ENCODE peak calls at places on chromosome 10, in nine cellular contexts. J is iris pigment epithelial cell; B is activated CD4-positive, CD25-positive, alpha-beta regulatory T cell treated with anti-CD3 and anti-CD28 coated beads, Interleukin-2, amount 50 U/mL, for 16 hours; Z is fibroblast of lung; E is SK-N-SH; W is M059J; U is NCI-H1436; V is RWPE2; Y is activated CD4-positive, alpha-beta T cell treated with anti-CD3 and anti-CD28 coated beads, Interleukin-2, amount 50 U/mL, for 24 hours. O is an unnamed sample.

GRCh38 chr10:103336370-103336769 is 14.6 kb downstream of the PCGF6 start:
- DNase-seq in J (no peak), B (no peak), Z (no peak), E (no peak), W (no peak), U (no peak), V (no peak), Y (no peak), O (no peak)

GRCh38 chr10:28020993-28021982 is 22.4 kb upstream of the ODAD2 start:
- DNase-seq in J (no peak), B (no peak), Z (no peak), E (no peak), W (no peak), U (no peak), V (no peak), Y (no peak), O (no peak)

GRCh38 chr10:95467162-95467599 is 94.0 kb downstream of the SORBS1 start:
- DNase-seq in J (peak), B (no peak), Z (no peak), E (peak), W (peak), U (no peak), V (no peak), Y (no peak), O (no peak)

GRCh38 chr10:42997151-42997848 is 79.6 kb upstream of the RET start:
- DNase-seq in J (no peak), B (no peak), Z (no peak), E (peak), W (no peak), U (no peak), V (no peak), Y (no peak), O (no peak)

GRCh38 chr10:47146571-47146970 is 153.4 kb upstream of the GDF10 start:
- DNase-seq in J (no peak), B (no peak), Z (no peak), E (no peak), W (no peak), U (no peak), V (no peak), Y (no peak), O (no peak)

GRCh38 chr10:72694476-72695369 is 2.8 kb downstream of the MCU start:
- DNase-seq in J (no peak), B (no peak), Z (peak), E (peak), W (peak), U (no peak), V (no peak), Y (no peak), O (peak)

GRCh38 chr10:129955591-129956284 is 8.3 kb downstream of the EBF3 start:
- DNase-seq in J (no peak), B (no peak), Z (no peak), E (no peak), W (no peak), U (no peak), V (no peak), Y (no peak), O (peak)

GRCh38 chr10:29470355-29470705 is 164.4 kb downstream of the SVIL start:
- DNase-seq in J (no peak), B (no peak), Z (no peak), E (peak), W (no peak), U (no peak), V (no peak), Y (no peak), O (no peak)

GRCh38 chr10:76779163-76779820 is 858.3 kb downstream of the KCNMA1 start:
- DNase-seq in J (peak), B (no peak), Z (peak), E (no peak), W (peak), U (no peak), V (no peak), Y (no peak), O (peak)

GRCh38 chr10:66162560-66163143 is 763.2 kb upstream of the LRRTM3 start:
- DNase-seq in J (no peak), B (no peak), Z (no peak), E (no peak), W (no peak), U (no peak), V (peak), Y (no peak), O (no peak)

GRCh38 chr10:130233426-130233825 is 97.2 kb downstream of the GLRX3 start:
- DNase-seq in J (no peak), B (no peak), Z (no peak), E (no peak), W (no peak), U (no peak), V (no peak), Y (no peak), O (no peak)

GRCh38 chr10:43689618-43689954 is 40.9 kb upstream of the ZNF32 start:
- DNase-seq in J (peak), B (no peak), Z (peak), E (peak), W (no peak), U (no peak), V (no peak), Y (peak), O (no peak)

GRCh38 chr10:110368002-110368401 is 63.3 kb upstream of the SMNDC1 start:
- DNase-seq in J (peak), B (no peak), Z (no peak), E (no peak), W (peak), U (no peak), V (no peak), Y (no peak), O (no peak)

O was measured in LHCN-M2.